ENCODE peak calls at places on chromosomes 12 and 14, in seven cellular contexts. One of them, this sample, is unnamed.

GRCh38 chr12:76782440-76782996 is 18.6 kb downstream of the ZDHHC17 start:
- DNase-seq in DMS53: no peak
- DNase-seq in Karpas-422: no peak
- DNase-seq in C1 segment of cervical spinal cord: no peak
- DNase-seq in MCF 10A: no peak
- DNase-seq in cardiac muscle cell: no peak
- DNase-seq in HFFc6: no peak
- DNase-seq in this sample: no peak

GRCh38 chr12:2358986-2359658 is 306.3 kb downstream of the CACNA1C start:
- DNase-seq in cardiac muscle cell: no peak
- DNase-seq in HFFc6: no peak
- DNase-seq in Karpas-422: no peak
- DNase-seq in DMS53: no peak
- DNase-seq in MCF 10A: no peak
- DNase-seq in C1 segment of cervical spinal cord: no peak
- DNase-seq in this sample: no peak

GRCh38 chr12:42085596-42085995 is 59.1 kb downstream of the GXYLT1 start:
- DNase-seq in MCF 10A: no peak
- DNase-seq in Karpas-422: no peak
- DNase-seq in cardiac muscle cell: no peak
- DNase-seq in C1 segment of cervical spinal cord: no peak
- DNase-seq in DMS53: no peak
- DNase-seq in HFFc6: no peak
- DNase-seq in this sample: no peak

GRCh38 chr14:101029668-101030290 is 126.3 kb upstream of the RTL1 start:
- DNase-seq in MCF 10A: no peak
- DNase-seq in C1 segment of cervical spinal cord: no peak
- DNase-seq in HFFc6: no peak
- DNase-seq in DMS53: no peak
- DNase-seq in cardiac muscle cell: no peak
- DNase-seq in Karpas-422: no peak
- DNase-seq in this sample: no peak

GRCh38 chr12:98758331-98758730 is 113.2 kb downstream of the APAF1 start:
- DNase-seq in Karpas-422: no peak
- DNase-seq in DMS53: no peak
- DNase-seq in C1 segment of cervical spinal cord: no peak
- DNase-seq in cardiac muscle cell: no peak
- DNase-seq in MCF 10A: no peak
- DNase-seq in HFFc6: no peak
- DNase-seq in this sample: no peak

GRCh38 chr12:108418162-108418561 is 79.1 kb upstream of the CMKLR1 start:
- DNase-seq in DMS53: no peak
- DNase-seq in MCF 10A: no peak
- DNase-seq in HFFc6: no peak
- DNase-seq in cardiac muscle cell: no peak
- DNase-seq in Karpas-422: no peak
- DNase-seq in C1 segment of cervical spinal cord: no peak
- DNase-seq in this sample: no peak

GRCh38 chr14:75254901-75255300 is 23.7 kb upstream of the FOS start:
- DNase-seq in MCF 10A: peak
- DNase-seq in DMS53: no peak
- DNase-seq in cardiac muscle cell: no peak
- DNase-seq in C1 segment of cervical spinal cord: no peak
- DNase-seq in HFFc6: no peak
- DNase-seq in Karpas-422: no peak
- DNase-seq in this sample: no peak

GRCh38 chr12:67578976-67579661 is 69.4 kb upstream of the DYRK2 start:
- DNase-seq in DMS53: no peak
- DNase-seq in Karpas-422: no peak
- DNase-seq in cardiac muscle cell: no peak
- DNase-seq in MCF 10A: no peak
- DNase-seq in HFFc6: no peak
- DNase-seq in C1 segment of cervical spinal cord: no peak
- DNase-seq in this sample: no peak

GRCh38 chr12:106042091-106042490 is 96.7 kb downstream of the NUAK1 start:
- DNase-seq in DMS53: no peak
- DNase-seq in HFFc6: no peak
- DNase-seq in cardiac muscle cell: no peak
- DNase-seq in MCF 10A: no peak
- DNase-seq in C1 segment of cervical spinal cord: no peak
- DNase-seq in Karpas-422: no peak
- DNase-seq in this sample: no peak

GRCh38 chr14:88229428-88229827 is 93.6 kb downstream of the KCNK10 start:
- DNase-seq in cardiac muscle cell: no peak
- DNase-seq in C1 segment of cervical spinal cord: no peak
- DNase-seq in Karpas-422: no peak
- DNase-seq in MCF 10A: no peak
- DNase-seq in HFFc6: no peak
- DNase-seq in DMS53: no peak
- DNase-seq in this sample: no peak

GRCh38 chr12:54439521-54440255 is 20.6 kb upstream of the ITGA5 start:
- DNase-seq in C1 segment of cervical spinal cord: no peak
- DNase-seq in MCF 10A: peak
- DNase-seq in HFFc6: peak
- DNase-seq in cardiac muscle cell: peak
- DNase-seq in DMS53: peak
- DNase-seq in Karpas-422: peak
- DNase-seq in this sample: no peak

GRCh38 chr14:51020024-51020710 is 74.7 kb downstream of the TRIM9 start:
- DNase-seq in cardiac muscle cell: peak
- DNase-seq in C1 segment of cervical spinal cord: no peak
- DNase-seq in HFFc6: no peak
- DNase-seq in MCF 10A: no peak
- DNase-seq in DMS53: peak
- DNase-seq in Karpas-422: no peak
- DNase-seq in this sample: peak

GRCh38 chr12:26524862-26525465 is 308.0 kb downstream of the ITPR2 start:
- DNase-seq in cardiac muscle cell: no peak
- DNase-seq in MCF 10A: peak
- DNase-seq in DMS53: peak
- DNase-seq in Karpas-422: peak
- DNase-seq in HFFc6: peak
- DNase-seq in C1 segment of cervical spinal cord: no peak
- DNase-seq in this sample: no peak

GRCh38 chr12:20585055-20585625 is 110.0 kb upstream of the SLCO1C1 start:
- DNase-seq in cardiac muscle cell: no peak
- DNase-seq in C1 segment of cervical spinal cord: no peak
- DNase-seq in HFFc6: no peak
- DNase-seq in Karpas-422: no peak
- DNase-seq in MCF 10A: no peak
- DNase-seq in DMS53: no peak
- DNase-seq in this sample: no peak

GRCh38 chr14:56378474-56378873 is 201.1 kb upstream of the TMEM260 start:
- DNase-seq in MCF 10A: peak
- DNase-seq in DMS53: no peak
- DNase-seq in C1 segment of cervical spinal cord: no peak
- DNase-seq in cardiac muscle cell: no peak
- DNase-seq in Karpas-422: no peak
- DNase-seq in HFFc6: peak
- DNase-seq in this sample: no peak

GRCh38 chr12:51969643-51970042 is 18.1 kb downstream of the ACVR1B start:
- DNase-seq in MCF 10A: no peak
- DNase-seq in Karpas-422: no peak
- DNase-seq in HFFc6: no peak
- DNase-seq in DMS53: no peak
- DNase-seq in C1 segment of cervical spinal cord: no peak
- DNase-seq in cardiac muscle cell: no peak
- DNase-seq in this sample: no peak

GRCh38 chr12:4506870-4507269 is 31.8 kb upstream of the RAD51AP1 start:
- DNase-seq in cardiac muscle cell: no peak
- DNase-seq in Karpas-422: no peak
- DNase-seq in C1 segment of cervical spinal cord: no peak
- DNase-seq in HFFc6: peak
- DNase-seq in MCF 10A: no peak
- DNase-seq in DMS53: no peak
- DNase-seq in this sample: no peak

GRCh38 chr12:53758081-53758769 is 6.4 kb upstream of the CISTR start:
- DNase-seq in C1 segment of cervical spinal cord: no peak
- DNase-seq in HFFc6: no peak
- DNase-seq in DMS53: no peak
- DNase-seq in Karpas-422: no peak
- DNase-seq in cardiac muscle cell: no peak
- DNase-seq in MCF 10A: no peak
- DNase-seq in this sample: no peak

GRCh38 chr12:98422809-98423208 is 92.6 kb upstream of the TMPO start:
- DNase-seq in cardiac muscle cell: peak
- DNase-seq in Karpas-422: no peak
- DNase-seq in DMS53: peak
- DNase-seq in C1 segment of cervical spinal cord: no peak
- DNase-seq in MCF 10A: peak
- DNase-seq in HFFc6: no peak
- DNase-seq in this sample: peak

GRCh38 chr14:73591690-73592448 is at the start of gene ACOT4:
- DNase-seq in DMS53: peak
- DNase-seq in cardiac muscle cell: peak
- DNase-seq in MCF 10A: no peak
- DNase-seq in Karpas-422: peak
- DNase-seq in C1 segment of cervical spinal cord: no peak
- DNase-seq in HFFc6: no peak
- DNase-seq in this sample: peak

GRCh38 chr14:78535041-78535440 is 364.9 kb downstream of the NRXN3 start:
- DNase-seq in C1 segment of cervical spinal cord: no peak
- DNase-seq in HFFc6: no peak
- DNase-seq in DMS53: no peak
- DNase-seq in Karpas-422: no peak
- DNase-seq in cardiac muscle cell: no peak
- DNase-seq in MCF 10A: no peak
- DNase-seq in this sample: no peak

GRCh38 chr14:78848234-78848820 is 678.2 kb downstream of the NRXN3 start:
- DNase-seq in DMS53: peak
- DNase-seq in Karpas-422: peak
- DNase-seq in HFFc6: peak
- DNase-seq in cardiac muscle cell: peak
- DNase-seq in MCF 10A: peak
- DNase-seq in C1 segment of cervical spinal cord: no peak
- DNase-seq in this sample: peak

GRCh38 chr12:110249105-110249504 is 31.9 kb upstream of the ATP2A2 start:
- DNase-seq in cardiac muscle cell: no peak
- DNase-seq in DMS53: peak
- DNase-seq in HFFc6: no peak
- DNase-seq in Karpas-422: no peak
- DNase-seq in C1 segment of cervical spinal cord: no peak
- DNase-seq in MCF 10A: no peak
- DNase-seq in this sample: peak

GRCh38 chr12:127125607-127126259 is 1141.2 kb upstream of the TMEM132C start:
- DNase-seq in HFFc6: peak
- DNase-seq in cardiac muscle cell: no peak
- DNase-seq in Karpas-422: no peak
- DNase-seq in C1 segment of cervical spinal cord: no peak
- DNase-seq in DMS53: peak
- DNase-seq in MCF 10A: peak
- DNase-seq in this sample: no peak

GRCh38 chr12:124174406-124174805 is 120.5 kb upstream of the RFLNA start:
- DNase-seq in cardiac muscle cell: no peak
- DNase-seq in Karpas-422: no peak
- DNase-seq in C1 segment of cervical spinal cord: no peak
- DNase-seq in DMS53: no peak
- DNase-seq in MCF 10A: no peak
- DNase-seq in HFFc6: peak
- DNase-seq in this sample: no peak

GRCh38 chr14:76773188-76773885 is 12.1 kb downstream of the VASH1 start:
- DNase-seq in HFFc6: peak
- DNase-seq in DMS53: peak
- DNase-seq in MCF 10A: peak
- DNase-seq in cardiac muscle cell: no peak
- DNase-seq in Karpas-422: no peak
- DNase-seq in C1 segment of cervical spinal cord: no peak
- DNase-seq in this sample: no peak

This sample was measured in nephron progenitor cell.